ENCODE peak calls at places on chromosomes 4 and X, in five cellular contexts. A is aorta; L is uterus; Q is germinal center; G is activated effector memory CD4-positive, alpha-beta T cell treated with Interleukin-2 at 50 U/mL for 16 hours. U is an unnamed sample.

GRCh38 chr4:4791299-4791798 is 68.1 kb upstream of the MSX1 start:
- DNase-seq in A (peak; percentile 59), L (no peak), Q (no peak), G (no peak), U (no peak)

GRCh38 chr4:4831266-4831665 is 28.2 kb upstream of the MSX1 start:
- DNase-seq in A (no peak), L (no peak), Q (no peak), G (no peak), U (peak; percentile 33)

GRCh38 chrX:22526339-22526738 is 253.6 kb downstream of the CBLL2 start:
- DNase-seq in A (no peak), L (no peak), Q (no peak), G (no peak), U (no peak)

GRCh38 chrX:30822068-30822671 is 66.9 kb downstream of the TAB3 start:
- DNase-seq in A (no peak), L (no peak), Q (peak; percentile 10), G (no peak), U (no peak)

GRCh38 chr4:150348079-150348478 is 233.9 kb upstream of the MAB21L2 start:
- DNase-seq in A (no peak), L (no peak), Q (no peak), G (no peak), U (no peak)

GRCh38 chr4:21888195-21888976 is 60.2 kb downstream of the KCNIP4 start:
- DNase-seq in A (no peak), L (no peak), Q (no peak), G (no peak), U (no peak)

GRCh38 chr4:25531272-25531671 is 124.4 kb upstream of the SLC34A2 start:
- DNase-seq in A (no peak), L (no peak), Q (peak; percentile 46), G (no peak), U (no peak)

GRCh38 chrX:53122013-53122412 is 28.1 kb downstream of the KANTR start:
- DNase-seq in A (no peak), L (no peak), Q (no peak), G (no peak), U (no peak)

GRCh38 chrX:116961872-116962582 is 499.3 kb upstream of the CT83 start:
- DNase-seq in A (no peak), L (no peak), Q (no peak), G (no peak), U (no peak)

GRCh38 chrX:150692837-150693781 is at the start of gene MTMR1:
- DNase-seq in A (peak; percentile 54), L (no peak), Q (peak; percentile 74), G (peak; percentile 49), U (peak; percentile 74)

GRCh38 chr4:85086721-85087120 is 120.2 kb upstream of the WDFY3 start:
- DNase-seq in A (no peak), L (no peak), Q (no peak), G (no peak), U (no peak)

GRCh38 chrX:134338527-134338926 is 101.5 kb downstream of the CCDC160 start:
- DNase-seq in A (no peak), L (no peak), Q (no peak), G (no peak), U (no peak)

GRCh38 chrX:13891367-13892146 is 74.7 kb upstream of the GPM6B start:
- DNase-seq in A (no peak), L (no peak), Q (no peak), G (no peak), U (no peak)

GRCh38 chrX:30530591-30530990 is 47.0 kb downstream of the TASL start:
- DNase-seq in A (no peak), L (no peak), Q (no peak), G (no peak), U (no peak)

GRCh38 chr4:32929738-32930688 is 2209.8 kb downstream of the PCDH7 start:
- DNase-seq in A (no peak), L (no peak), Q (no peak), G (no peak), U (no peak)